ENCODE peak calls at places on chromosomes 13 and 19, in ten cellular contexts. One of them, this sample, is unnamed.

GRCh38 chr19:28416245-28416644 is 796.7 kb downstream of the UQCRFS1 start:
- DNase-seq in RWPE1: no peak
- DNase-seq in MCF 10A: no peak
- DNase-seq in tibial nerve: no peak
- DNase-seq in frontal cortex: no peak
- DNase-seq in HEK293T: no peak
- DNase-seq in stimulated activated CD8-positive, alpha-beta memory T cell treated with anti-CD3 and anti-CD28 coated beads, Interleukin-2, amount 100 ng/mL, for 1 hour: no peak
- DNase-seq in stimulated activated CD4-positive, alpha-beta T cell treated with anti-CD3 and anti-CD28 coated beads, TNF-alpha, amount 100 ng/mL, for 48 hours: no peak
- DNase-seq in AG09319: no peak
- DNase-seq in tibial artery: no peak
- DNase-seq in this sample: no peak

GRCh38 chr19:37725181-37725580 is 5.6 kb upstream of the ZNF607 start:
- DNase-seq in RWPE1: no peak
- DNase-seq in tibial artery: no peak
- DNase-seq in MCF 10A: no peak
- DNase-seq in stimulated activated CD8-positive, alpha-beta memory T cell treated with anti-CD3 and anti-CD28 coated beads, Interleukin-2, amount 100 ng/mL, for 1 hour: no peak
- DNase-seq in HEK293T: no peak
- DNase-seq in tibial nerve: no peak
- DNase-seq in frontal cortex: no peak
- DNase-seq in stimulated activated CD4-positive, alpha-beta T cell treated with anti-CD3 and anti-CD28 coated beads, TNF-alpha, amount 100 ng/mL, for 48 hours: no peak
- DNase-seq in AG09319: no peak
- DNase-seq in this sample: no peak

GRCh38 chr19:48907671-48908070 is 7.6 kb downstream of the NUCB1 start:
- DNase-seq in tibial nerve: no peak
- DNase-seq in tibial artery: no peak
- DNase-seq in MCF 10A: no peak
- DNase-seq in stimulated activated CD8-positive, alpha-beta memory T cell treated with anti-CD3 and anti-CD28 coated beads, Interleukin-2, amount 100 ng/mL, for 1 hour: no peak
- DNase-seq in RWPE1: no peak
- DNase-seq in AG09319: no peak
- DNase-seq in stimulated activated CD4-positive, alpha-beta T cell treated with anti-CD3 and anti-CD28 coated beads, TNF-alpha, amount 100 ng/mL, for 48 hours: no peak
- DNase-seq in HEK293T: no peak
- DNase-seq in frontal cortex: no peak
- DNase-seq in this sample: no peak

GRCh38 chr19:50759886-50760285 is 10.4 kb upstream of the GPR32 start:
- DNase-seq in tibial artery: no peak
- DNase-seq in stimulated activated CD8-positive, alpha-beta memory T cell treated with anti-CD3 and anti-CD28 coated beads, Interleukin-2, amount 100 ng/mL, for 1 hour: no peak
- DNase-seq in tibial nerve: no peak
- DNase-seq in MCF 10A: no peak
- DNase-seq in stimulated activated CD4-positive, alpha-beta T cell treated with anti-CD3 and anti-CD28 coated beads, TNF-alpha, amount 100 ng/mL, for 48 hours: no peak
- DNase-seq in HEK293T: peak
- DNase-seq in frontal cortex: no peak
- DNase-seq in RWPE1: peak
- DNase-seq in AG09319: no peak
- DNase-seq in this sample: peak

GRCh38 chr13:99967884-99968520 is 3.6 kb downstream of the ZIC5 start:
- DNase-seq in tibial artery: no peak
- DNase-seq in stimulated activated CD8-positive, alpha-beta memory T cell treated with anti-CD3 and anti-CD28 coated beads, Interleukin-2, amount 100 ng/mL, for 1 hour: no peak
- DNase-seq in AG09319: no peak
- DNase-seq in tibial nerve: no peak
- DNase-seq in RWPE1: no peak
- DNase-seq in stimulated activated CD4-positive, alpha-beta T cell treated with anti-CD3 and anti-CD28 coated beads, TNF-alpha, amount 100 ng/mL, for 48 hours: no peak
- DNase-seq in MCF 10A: no peak
- DNase-seq in frontal cortex: no peak
- DNase-seq in HEK293T: no peak
- DNase-seq in this sample: no peak

GRCh38 chr13:24307211-24308067 is 1.9 kb upstream of the C1QTNF9 start:
- DNase-seq in stimulated activated CD4-positive, alpha-beta T cell treated with anti-CD3 and anti-CD28 coated beads, TNF-alpha, amount 100 ng/mL, for 48 hours: no peak
- DNase-seq in frontal cortex: no peak
- DNase-seq in AG09319: no peak
- DNase-seq in tibial nerve: no peak
- DNase-seq in HEK293T: no peak
- DNase-seq in MCF 10A: no peak
- DNase-seq in tibial artery: no peak
- DNase-seq in RWPE1: no peak
- DNase-seq in stimulated activated CD8-positive, alpha-beta memory T cell treated with anti-CD3 and anti-CD28 coated beads, Interleukin-2, amount 100 ng/mL, for 1 hour: no peak
- DNase-seq in this sample: no peak

GRCh38 chr13:34430294-34430693 is 511.8 kb upstream of the NBEA start:
- DNase-seq in RWPE1: no peak
- DNase-seq in frontal cortex: no peak
- DNase-seq in HEK293T: no peak
- DNase-seq in stimulated activated CD4-positive, alpha-beta T cell treated with anti-CD3 and anti-CD28 coated beads, TNF-alpha, amount 100 ng/mL, for 48 hours: no peak
- DNase-seq in tibial artery: no peak
- DNase-seq in MCF 10A: no peak
- DNase-seq in stimulated activated CD8-positive, alpha-beta memory T cell treated with anti-CD3 and anti-CD28 coated beads, Interleukin-2, amount 100 ng/mL, for 1 hour: no peak
- DNase-seq in tibial nerve: no peak
- DNase-seq in AG09319: no peak
- DNase-seq in this sample: no peak

GRCh38 chr19:2532252-2533071 is 56.5 kb downstream of the GADD45B start:
- DNase-seq in MCF 10A: peak
- DNase-seq in tibial nerve: no peak
- DNase-seq in stimulated activated CD4-positive, alpha-beta T cell treated with anti-CD3 and anti-CD28 coated beads, TNF-alpha, amount 100 ng/mL, for 48 hours: no peak
- DNase-seq in frontal cortex: no peak
- DNase-seq in tibial artery: no peak
- DNase-seq in HEK293T: no peak
- DNase-seq in AG09319: no peak
- DNase-seq in stimulated activated CD8-positive, alpha-beta memory T cell treated with anti-CD3 and anti-CD28 coated beads, Interleukin-2, amount 100 ng/mL, for 1 hour: no peak
- DNase-seq in RWPE1: peak
- DNase-seq in this sample: peak

GRCh38 chr13:109196896-109197295 is 567.5 kb downstream of the MYO16 start:
- DNase-seq in MCF 10A: no peak
- DNase-seq in tibial artery: no peak
- DNase-seq in RWPE1: no peak
- DNase-seq in AG09319: no peak
- DNase-seq in frontal cortex: no peak
- DNase-seq in HEK293T: peak
- DNase-seq in stimulated activated CD8-positive, alpha-beta memory T cell treated with anti-CD3 and anti-CD28 coated beads, Interleukin-2, amount 100 ng/mL, for 1 hour: no peak
- DNase-seq in tibial nerve: no peak
- DNase-seq in stimulated activated CD4-positive, alpha-beta T cell treated with anti-CD3 and anti-CD28 coated beads, TNF-alpha, amount 100 ng/mL, for 48 hours: no peak
- DNase-seq in this sample: no peak

GRCh38 chr19:41877490-41877876 is 404 bp downstream of the CD79A start:
- DNase-seq in tibial nerve: no peak
- DNase-seq in stimulated activated CD4-positive, alpha-beta T cell treated with anti-CD3 and anti-CD28 coated beads, TNF-alpha, amount 100 ng/mL, for 48 hours: no peak
- DNase-seq in HEK293T: no peak
- DNase-seq in stimulated activated CD8-positive, alpha-beta memory T cell treated with anti-CD3 and anti-CD28 coated beads, Interleukin-2, amount 100 ng/mL, for 1 hour: no peak
- DNase-seq in RWPE1: no peak
- DNase-seq in tibial artery: no peak
- DNase-seq in AG09319: no peak
- DNase-seq in frontal cortex: no peak
- DNase-seq in MCF 10A: no peak
- DNase-seq in this sample: no peak

GRCh38 chr19:34365463-34366401 is 736 bp downstream of the GPI start:
- DNase-seq in tibial artery: peak
- DNase-seq in HEK293T: peak
- DNase-seq in frontal cortex: peak
- DNase-seq in MCF 10A: peak
- DNase-seq in tibial nerve: no peak
- DNase-seq in stimulated activated CD8-positive, alpha-beta memory T cell treated with anti-CD3 and anti-CD28 coated beads, Interleukin-2, amount 100 ng/mL, for 1 hour: no peak
- DNase-seq in RWPE1: peak
- DNase-seq in AG09319: no peak
- DNase-seq in stimulated activated CD4-positive, alpha-beta T cell treated with anti-CD3 and anti-CD28 coated beads, TNF-alpha, amount 100 ng/mL, for 48 hours: no peak
- DNase-seq in this sample: peak